ENCODE peak calls at places on chromosomes 13 and 19, in ten cellular contexts. Q, C, E, J, H, D, B, N, G and Y are unnamed samples.
A peak's percentile ranks its signal among the peaks of the same experiment; 100 is the strongest.

GRCh38 chr19:3404324-3405260 is 38.2 kb downstream of the NFIC start:
- DNase-seq in Q (no peak), C (peak; percentile 93), E (peak; percentile 94), J (peak; percentile 83), H (no peak), D (no peak), B (peak; percentile 83), N (peak; percentile 56), G (no peak), Y (no peak)

GRCh38 chr13:83824120-83824519 is 58.2 kb downstream of the SLITRK1 start:
- DNase-seq in Q (no peak), C (no peak), E (no peak), J (no peak), H (no peak), D (no peak), B (no peak), N (no peak), G (no peak), Y (no peak)

GRCh38 chr13:106499905-106500304 is 35.6 kb downstream of the EFNB2 start:
- DNase-seq in Q (no peak), C (peak; percentile 47), E (no peak), J (peak; percentile 77), H (no peak), D (peak; percentile 45), B (no peak), N (no peak), G (no peak), Y (no peak)

GRCh38 chr13:30364876-30365275 is 57.4 kb upstream of the UBE2L5 start:
- DNase-seq in Q (no peak), C (peak; percentile 48), E (no peak), J (peak; percentile 28), H (no peak), D (no peak), B (peak; percentile 95), N (peak; percentile 35), G (no peak), Y (no peak)

GRCh38 chr19:34555447-34555846 is 73.9 kb downstream of the WTIP start:
- DNase-seq in Q (no peak), C (no peak), E (peak; percentile 1), J (no peak), H (peak; percentile 11), D (peak; percentile 80), B (peak; percentile 5), N (peak; percentile 67), G (peak; percentile 32), Y (no peak)

GRCh38 chr19:3984584-3984907 is 717 bp downstream of the EEF2 start:
- DNase-seq in Q (no peak), C (no peak), E (no peak), J (no peak), H (peak; percentile 33), D (no peak), B (no peak), N (no peak), G (no peak), Y (no peak)

GRCh38 chr19:4609878-4610511 is 29.3 kb upstream of the TNFAIP8L1 start:
- DNase-seq in Q (no peak), C (no peak), E (no peak), J (no peak), H (peak; percentile 38), D (peak; percentile 73), B (no peak), N (peak; percentile 64), G (no peak), Y (no peak)

GRCh38 chr13:22265563-22265962 is 594.7 kb downstream of the FGF9 start:
- DNase-seq in Q (no peak), C (no peak), E (no peak), J (no peak), H (no peak), D (no peak), B (no peak), N (no peak), G (no peak), Y (no peak)

GRCh38 chr19:11507370-11508078 is 1.9 kb upstream of the ZNF653 start:
- DNase-seq in Q (no peak), C (no peak), E (no peak), J (no peak), H (no peak), D (no peak), B (no peak), N (no peak), G (no peak), Y (no peak)

DNA sequence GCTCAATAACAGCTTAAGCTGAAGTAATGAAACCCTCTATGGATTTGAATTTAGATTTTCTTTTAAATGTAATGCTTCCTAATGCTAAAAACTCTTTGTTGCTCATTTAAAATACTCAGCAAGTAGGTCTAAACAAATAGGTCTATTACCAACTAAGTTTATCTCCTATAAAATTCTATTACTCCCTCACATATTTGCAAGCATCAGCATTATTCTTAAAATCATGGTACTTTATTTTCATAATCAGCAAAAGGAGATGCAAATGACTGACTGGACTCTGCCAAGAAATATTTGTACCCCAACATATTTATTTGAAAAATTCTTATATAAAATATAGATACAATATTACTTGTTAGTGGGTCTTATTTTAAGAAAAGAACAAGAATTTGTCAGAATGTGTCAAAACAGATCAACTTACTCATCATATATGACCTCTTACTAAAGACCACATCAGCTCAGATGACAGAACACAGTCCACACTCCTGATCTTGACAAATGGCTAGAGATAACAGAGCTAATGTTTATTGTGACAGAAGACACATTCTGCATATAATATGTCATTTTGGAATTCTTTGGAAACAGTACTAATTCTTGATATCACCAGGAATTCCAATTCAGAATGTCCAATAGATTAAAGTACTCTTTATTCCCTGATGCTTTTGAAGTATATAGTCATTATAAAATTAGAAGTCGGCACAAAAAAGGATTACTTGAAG is 704.6 kb upstream of the PCDH9 start:
- DNase-seq in Q (no peak), C (no peak), E (no peak), J (no peak), H (no peak), D (no peak), B (no peak), N (no peak), G (no peak), Y (no peak)
- H2AFZ ChIP-seq in Q (no peak overlapping the region), C (no peak overlapping the region), E (no peak overlapping the region), J (no peak overlapping the region), H (no peak overlapping the region), D (no peak overlapping the region), B (no peak overlapping the region), N (no peak overlapping the region), G (no peak overlapping the region), Y (no peak overlapping the region)

GRCh38 chr19:43466793-43467192 is 1.4 kb upstream of the LYPD3 start:
- DNase-seq in Q (no peak), C (no peak), E (no peak), J (no peak), H (no peak), D (no peak), B (no peak), N (no peak), G (no peak), Y (no peak)

GRCh38 chr19:43467276-43467675 is 1.9 kb upstream of the LYPD3 start:
- DNase-seq in Q (no peak), C (no peak), E (no peak), J (no peak), H (no peak), D (no peak), B (no peak), N (no peak), G (peak; percentile 23), Y (no peak)

GRCh38 chr19:43464089-43464775 is 1.2 kb downstream of the LYPD3 start:
- DNase-seq in Q (no peak), C (no peak), E (no peak), J (no peak), H (peak; percentile 66), D (peak; percentile 47), B (no peak), N (no peak), G (no peak), Y (no peak)

GRCh38 chr19:43463381-43464088 is 1.9 kb downstream of the LYPD3 start:
- DNase-seq in Q (peak; percentile 96), C (peak; percentile 79), E (peak; percentile 91), J (peak; percentile 62), H (peak; percentile 95), D (no peak), B (peak; percentile 91), N (peak; percentile 99), G (peak; percentile 91), Y (peak; percentile 80)

GRCh38 chr19:43465468-43466120 is at the start of gene LYPD3:
- DNase-seq in Q (no peak), C (peak; percentile 31), E (peak; percentile 54), J (no peak), H (no peak), D (no peak), B (no peak), N (peak; percentile 82), G (peak; percentile 93), Y (peak; percentile 91)
- H2AFZ ChIP-seq in Q (peak within 1 kb of the TSS; percentile 98), C (peak within 1 kb of the TSS; percentile 96), E (peak within 1 kb of the TSS; percentile 81), J (peak within 1 kb of the TSS; percentile 98), H (peak within 1 kb of the TSS; percentile 95), D (no peak within 1 kb of the TSS), B (peak within 1 kb of the TSS; percentile 98), N (peak within 1 kb of the TSS; percentile 98), G (no peak within 1 kb of the TSS), Y (peak within 1 kb of the TSS; percentile 68)

GRCh38 chr19:55606471-55606787 is 982 bp downstream of the ZNF865 start:
- DNase-seq in Q (no peak), C (no peak), E (no peak), J (no peak), H (no peak), D (no peak), B (no peak), N (no peak), G (no peak), Y (no peak)

GRCh38 chr19:55605637-55606470 is at the start of gene ZNF865:
- DNase-seq in Q (no peak), C (peak; percentile 87), E (peak; percentile 84), J (peak; percentile 81), H (peak; percentile 80), D (peak; percentile 92), B (peak; percentile 87), N (peak; percentile 94), G (peak; percentile 92), Y (peak; percentile 79)

GRCh38 chr19:55606817-55607216 is 1.4 kb downstream of the ZNF865 start:
- DNase-seq in Q (no peak), C (no peak), E (no peak), J (no peak), H (no peak), D (no peak), B (no peak), N (no peak), G (no peak), Y (no peak)

GRCh38 chr19:55603581-55604292 is 1.7 kb upstream of the ZNF865 start:
- DNase-seq in Q (no peak), C (no peak), E (no peak), J (no peak), H (no peak), D (no peak), B (no peak), N (peak; percentile 93), G (no peak), Y (peak; percentile 28)

GRCh38 chr19:55605207-55605636 is 225 bp upstream of the ZNF865 start:
- DNase-seq in Q (peak; percentile 99), C (peak; percentile 96), E (peak; percentile 97), J (peak; percentile 86), H (peak; percentile 98), D (peak; percentile 100), B (peak; percentile 98), N (peak; percentile 96), G (peak; percentile 99), Y (peak; percentile 93)
- H2AFZ ChIP-seq in Q (peak overlapping the region; percentile 58), C (peak overlapping the region; percentile 92), E (peak overlapping the region; percentile 12), J (no peak overlapping the region), H (peak overlapping the region; percentile 54), D (no peak overlapping the region), B (peak overlapping the region; percentile 4), N (no peak overlapping the region), G (peak overlapping the region; percentile 68), Y (peak overlapping the region; percentile 71)

DNA sequence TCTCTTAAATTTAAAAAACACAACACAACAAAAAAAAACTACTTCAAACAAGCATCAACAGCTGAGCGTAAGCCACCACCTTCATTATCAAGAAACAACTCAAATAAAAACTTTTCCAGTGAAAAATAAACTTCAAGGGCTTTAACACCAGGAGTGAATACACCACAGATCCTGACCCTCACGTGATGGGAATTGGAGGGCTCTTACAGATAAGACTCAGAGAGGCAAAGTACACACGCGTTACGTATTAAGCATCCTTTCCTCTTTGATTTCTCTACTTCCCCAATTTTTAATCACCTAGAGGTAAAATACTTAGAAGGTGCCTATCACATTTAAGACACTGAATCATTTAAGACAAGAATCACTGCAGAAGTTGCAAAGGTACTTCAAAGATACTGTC is 588 bp upstream of the STARD13 start:
- DNase-seq in Q (no peak), C (no peak), E (no peak), J (no peak), H (no peak), D (no peak), B (no peak), N (peak; percentile 15), G (no peak), Y (no peak)
- H2AFZ ChIP-seq in Q (peak overlapping the region; percentile 93), C (no peak overlapping the region), E (no peak overlapping the region), J (peak overlapping the region; percentile 7), H (no peak overlapping the region), D (no peak overlapping the region), B (peak overlapping the region; percentile 41), N (peak overlapping the region; percentile 67), G (peak overlapping the region; percentile 66), Y (peak overlapping the region; percentile 76)